ENCODE peak calls at places on chromosome 16, in eight cellular contexts. One of them, this sample, is unnamed. For H3K36me3, the result is how much of the 10 kb centered on the place peaks cover.

GRCh38 chr16:87553174-87553573 is 49.1 kb upstream of the JPH3 start:
- DNase-seq in BE2C: no peak
- DNase-seq in prostate gland: no peak
- DNase-seq in brain microvascular endothelial cell: no peak
- DNase-seq in heart right ventricle: no peak
- DNase-seq in GM23338: no peak
- DNase-seq in GM06990: no peak
- DNase-seq in kidney epithelial cell: no peak
- DNase-seq in this sample: no peak

GRCh38 chr16:79307214-79307613 is 293.3 kb downstream of the MAF start:
- DNase-seq in heart right ventricle: peak
- DNase-seq in BE2C: no peak
- DNase-seq in brain microvascular endothelial cell: no peak
- DNase-seq in prostate gland: no peak
- DNase-seq in GM06990: no peak
- DNase-seq in GM23338: no peak
- DNase-seq in kidney epithelial cell: no peak
- DNase-seq in this sample: no peak

GRCh38 chr16:49280022-49280741 is 1.5 kb downstream of the CBLN1 start:
- DNase-seq in brain microvascular endothelial cell: no peak
- DNase-seq in kidney epithelial cell: no peak
- DNase-seq in prostate gland: no peak
- DNase-seq in GM06990: no peak
- DNase-seq in heart right ventricle: no peak
- DNase-seq in GM23338: peak
- DNase-seq in BE2C: no peak
- DNase-seq in this sample: no peak

GRCh38 chr16:28168991-28169554 is 42.7 kb downstream of the XPO6 start:
- DNase-seq in kidney epithelial cell: no peak
- DNase-seq in GM06990: no peak
- DNase-seq in prostate gland: no peak
- DNase-seq in BE2C: no peak
- DNase-seq in heart right ventricle: no peak
- DNase-seq in GM23338: no peak
- DNase-seq in brain microvascular endothelial cell: no peak
- DNase-seq in this sample: no peak

GRCh38 chr16:85970712-85971220 is 71.8 kb downstream of the IRF8 start:
- DNase-seq in BE2C: no peak
- DNase-seq in kidney epithelial cell: peak
- DNase-seq in brain microvascular endothelial cell: no peak
- DNase-seq in prostate gland: no peak
- DNase-seq in heart right ventricle: no peak
- DNase-seq in GM23338: no peak
- DNase-seq in GM06990: no peak
- DNase-seq in this sample: peak

GRCh38 chr16:67428146-67428731 is 2.7 kb upstream of the HSD11B2 start:
- DNase-seq in brain microvascular endothelial cell: peak
- DNase-seq in GM06990: no peak
- DNase-seq in GM23338: peak
- DNase-seq in BE2C: peak
- DNase-seq in heart right ventricle: peak
- DNase-seq in prostate gland: peak
- DNase-seq in kidney epithelial cell: no peak
- DNase-seq in this sample: peak

GRCh38 chr16:58433569-58433951 is 41.3 kb downstream of the GINS3 start:
- DNase-seq in GM06990: no peak
- DNase-seq in GM23338: no peak
- DNase-seq in kidney epithelial cell: no peak
- DNase-seq in brain microvascular endothelial cell: no peak
- DNase-seq in heart right ventricle: no peak
- DNase-seq in BE2C: no peak
- DNase-seq in prostate gland: no peak
- DNase-seq in this sample: no peak

GRCh38 chr16:62298567-62298966 is 262.3 kb upstream of the CDH8 start:
- DNase-seq in kidney epithelial cell: no peak
- DNase-seq in GM23338: no peak
- DNase-seq in GM06990: no peak
- DNase-seq in BE2C: peak
- DNase-seq in prostate gland: no peak
- DNase-seq in heart right ventricle: no peak
- DNase-seq in brain microvascular endothelial cell: no peak
- DNase-seq in this sample: no peak

GRCh38 chr16:53257001-53257400 is 177.3 kb upstream of the RBL2 start:
- DNase-seq in kidney epithelial cell: peak
- DNase-seq in heart right ventricle: no peak
- DNase-seq in GM06990: no peak
- DNase-seq in BE2C: no peak
- DNase-seq in brain microvascular endothelial cell: no peak
- DNase-seq in GM23338: peak
- DNase-seq in prostate gland: no peak
- DNase-seq in this sample: peak

GRCh38 chr16:49589721-49590120 is 216.1 kb downstream of the C16orf78 start:
- DNase-seq in brain microvascular endothelial cell: no peak
- DNase-seq in GM06990: no peak
- DNase-seq in GM23338: no peak
- DNase-seq in kidney epithelial cell: no peak
- DNase-seq in heart right ventricle: no peak
- DNase-seq in BE2C: no peak
- DNase-seq in prostate gland: no peak
- DNase-seq in this sample: no peak

GRCh38 chr16:50210266-50211038 is 55.9 kb upstream of the ADCY7 start:
- DNase-seq in kidney epithelial cell: peak
- DNase-seq in prostate gland: peak
- DNase-seq in GM23338: peak
- DNase-seq in brain microvascular endothelial cell: peak
- DNase-seq in GM06990: peak
- DNase-seq in BE2C: peak
- DNase-seq in heart right ventricle: peak
- DNase-seq in this sample: peak

GRCh38 chr16:87499189-87499486 is 6.3 kb upstream of the ZCCHC14 start:
- DNase-seq in BE2C: no peak
- DNase-seq in GM06990: no peak
- DNase-seq in brain microvascular endothelial cell: peak
- DNase-seq in heart right ventricle: no peak
- DNase-seq in GM23338: no peak
- DNase-seq in prostate gland: no peak
- DNase-seq in kidney epithelial cell: peak
- DNase-seq in this sample: peak

GRCh38 chr16:67677712-67678111 is 11.1 kb downstream of the C16orf86 start:
- DNase-seq in GM06990: no peak
- DNase-seq in BE2C: no peak
- DNase-seq in heart right ventricle: no peak
- DNase-seq in brain microvascular endothelial cell: no peak
- DNase-seq in kidney epithelial cell: no peak
- DNase-seq in prostate gland: no peak
- DNase-seq in GM23338: peak
- DNase-seq in this sample: no peak

GRCh38 chr16:22641030-22641671 is 130.5 kb downstream of the NPIPB5 start:
- DNase-seq in kidney epithelial cell: peak
- DNase-seq in brain microvascular endothelial cell: peak
- DNase-seq in heart right ventricle: no peak
- DNase-seq in GM06990: no peak
- DNase-seq in BE2C: no peak
- DNase-seq in prostate gland: no peak
- DNase-seq in GM23338: peak
- DNase-seq in this sample: peak

GRCh38 chr16:10824111-10824893 is 5.7 kb upstream of the TVP23A start:
- DNase-seq in heart right ventricle: no peak
- DNase-seq in kidney epithelial cell: no peak
- DNase-seq in brain microvascular endothelial cell: no peak
- DNase-seq in GM23338: no peak
- DNase-seq in BE2C: no peak
- DNase-seq in prostate gland: peak
- DNase-seq in GM06990: no peak
- DNase-seq in this sample: no peak

GRCh38 chr16:80837421-80838263 is 33.2 kb upstream of the CDYL2 start:
- DNase-seq in kidney epithelial cell: no peak
- DNase-seq in heart right ventricle: no peak
- DNase-seq in GM23338: no peak
- DNase-seq in BE2C: no peak
- DNase-seq in GM06990: no peak
- DNase-seq in brain microvascular endothelial cell: no peak
- DNase-seq in prostate gland: peak
- DNase-seq in this sample: no peak

GRCh38 chr16:52393448-52393847 is 153.5 kb downstream of the TOX3 start:
- DNase-seq in GM06990: no peak
- DNase-seq in heart right ventricle: no peak
- DNase-seq in BE2C: no peak
- DNase-seq in GM23338: no peak
- DNase-seq in kidney epithelial cell: no peak
- DNase-seq in brain microvascular endothelial cell: no peak
- DNase-seq in prostate gland: no peak
- DNase-seq in this sample: no peak

GRCh38 chr16:89595330-89596060 is 17.9 kb upstream of the DPEP1 start:
- DNase-seq in prostate gland: no peak
- DNase-seq in heart right ventricle: no peak
- DNase-seq in BE2C: no peak
- DNase-seq in GM06990: no peak
- DNase-seq in GM23338: no peak
- DNase-seq in kidney epithelial cell: no peak
- DNase-seq in brain microvascular endothelial cell: no peak
- DNase-seq in this sample: no peak

GRCh38 chr16:15988268-15989013 is 39.0 kb downstream of the ABCC1 start:
- DNase-seq in kidney epithelial cell: no peak
- DNase-seq in GM23338: no peak
- DNase-seq in brain microvascular endothelial cell: peak
- DNase-seq in BE2C: peak
- DNase-seq in heart right ventricle: no peak
- DNase-seq in GM06990: no peak
- DNase-seq in prostate gland: no peak
- DNase-seq in this sample: no peak

GRCh38 chr16:3689731-3690130 is 27.6 kb downstream of the TRAP1 start:
- DNase-seq in brain microvascular endothelial cell: no peak
- DNase-seq in kidney epithelial cell: no peak
- DNase-seq in prostate gland: no peak
- DNase-seq in BE2C: no peak
- DNase-seq in GM23338: no peak
- DNase-seq in heart right ventricle: no peak
- DNase-seq in GM06990: no peak
- DNase-seq in this sample: no peak

GRCh38 chr16:17261197-17261858 is 209.4 kb downstream of the XYLT1 start:
- DNase-seq in GM23338: no peak
- DNase-seq in GM06990: no peak
- DNase-seq in brain microvascular endothelial cell: no peak
- DNase-seq in kidney epithelial cell: no peak
- DNase-seq in prostate gland: no peak
- DNase-seq in BE2C: no peak
- DNase-seq in heart right ventricle: no peak
- DNase-seq in this sample: no peak
- TF ChIP-seq CTCF in GM23338: no peak
- TF ChIP-seq CTCF in GM06990: no peak
- TF ChIP-seq CTCF in brain microvascular endothelial cell: no peak
- TF ChIP-seq CTCF in kidney epithelial cell: no peak
- TF ChIP-seq CTCF in prostate gland: no peak
- TF ChIP-seq CTCF in BE2C: no peak
- TF ChIP-seq CTCF in heart right ventricle: no peak
- TF ChIP-seq CTCF in this sample: no peak

GRCh38 chr16:1929105-1929504 is 10.9 kb upstream of the HS3ST6 start:
- DNase-seq in prostate gland: no peak
- DNase-seq in GM06990: no peak
- DNase-seq in kidney epithelial cell: no peak
- DNase-seq in BE2C: peak
- DNase-seq in brain microvascular endothelial cell: no peak
- DNase-seq in heart right ventricle: no peak
- DNase-seq in GM23338: peak
- DNase-seq in this sample: no peak
- H3K4me3 ChIP-seq in prostate gland: peak
- H3K4me3 ChIP-seq in GM06990: peak
- H3K4me3 ChIP-seq in kidney epithelial cell: peak
- H3K4me3 ChIP-seq in BE2C: peak
- H3K4me3 ChIP-seq in brain microvascular endothelial cell: peak
- H3K4me3 ChIP-seq in heart right ventricle: peak
- H3K4me3 ChIP-seq in GM23338: peak
- H3K4me3 ChIP-seq in this sample: peak

GRCh38 chr16:74661064-74661463 is 5.6 kb downstream of the RFWD3 start:
- DNase-seq in BE2C: no peak
- DNase-seq in GM23338: no peak
- DNase-seq in prostate gland: no peak
- DNase-seq in brain microvascular endothelial cell: no peak
- DNase-seq in GM06990: no peak
- DNase-seq in kidney epithelial cell: no peak
- DNase-seq in heart right ventricle: no peak
- DNase-seq in this sample: no peak

GRCh38 chr16:74657873-74658642 is 8.6 kb downstream of the RFWD3 start:
- DNase-seq in brain microvascular endothelial cell: no peak
- DNase-seq in prostate gland: no peak
- DNase-seq in GM23338: no peak
- DNase-seq in kidney epithelial cell: no peak
- DNase-seq in BE2C: no peak
- DNase-seq in GM06990: no peak
- DNase-seq in heart right ventricle: no peak
- DNase-seq in this sample: no peak

GRCh38 chr16:74660383-74660782 is 6.3 kb downstream of the RFWD3 start:
- DNase-seq in GM23338: no peak
- DNase-seq in kidney epithelial cell: no peak
- DNase-seq in heart right ventricle: no peak
- DNase-seq in GM06990: no peak
- DNase-seq in BE2C: no peak
- DNase-seq in prostate gland: no peak
- DNase-seq in brain microvascular endothelial cell: no peak
- DNase-seq in this sample: peak

GRCh38 chr16:74654536-74654935 is 12.1 kb downstream of the RFWD3 start:
- DNase-seq in heart right ventricle: no peak
- DNase-seq in kidney epithelial cell: no peak
- DNase-seq in GM23338: no peak
- DNase-seq in BE2C: no peak
- DNase-seq in prostate gland: no peak
- DNase-seq in brain microvascular endothelial cell: no peak
- DNase-seq in GM06990: no peak
- DNase-seq in this sample: no peak

GRCh38 chr16:74659041-74659440 is 7.6 kb downstream of the RFWD3 start:
- DNase-seq in kidney epithelial cell: no peak
- DNase-seq in prostate gland: no peak
- DNase-seq in GM06990: no peak
- DNase-seq in heart right ventricle: no peak
- DNase-seq in GM23338: no peak
- DNase-seq in BE2C: no peak
- DNase-seq in brain microvascular endothelial cell: no peak
- DNase-seq in this sample: no peak
- H3K36me3 ChIP-seq in kidney epithelial cell: under half
- H3K36me3 ChIP-seq in prostate gland: under half
- H3K36me3 ChIP-seq in GM06990: under half
- H3K36me3 ChIP-seq in heart right ventricle: half or more
- H3K36me3 ChIP-seq in GM23338: half or more
- H3K36me3 ChIP-seq in BE2C: half or more
- H3K36me3 ChIP-seq in brain microvascular endothelial cell: under half
- H3K36me3 ChIP-seq in this sample: under half

DNA sequence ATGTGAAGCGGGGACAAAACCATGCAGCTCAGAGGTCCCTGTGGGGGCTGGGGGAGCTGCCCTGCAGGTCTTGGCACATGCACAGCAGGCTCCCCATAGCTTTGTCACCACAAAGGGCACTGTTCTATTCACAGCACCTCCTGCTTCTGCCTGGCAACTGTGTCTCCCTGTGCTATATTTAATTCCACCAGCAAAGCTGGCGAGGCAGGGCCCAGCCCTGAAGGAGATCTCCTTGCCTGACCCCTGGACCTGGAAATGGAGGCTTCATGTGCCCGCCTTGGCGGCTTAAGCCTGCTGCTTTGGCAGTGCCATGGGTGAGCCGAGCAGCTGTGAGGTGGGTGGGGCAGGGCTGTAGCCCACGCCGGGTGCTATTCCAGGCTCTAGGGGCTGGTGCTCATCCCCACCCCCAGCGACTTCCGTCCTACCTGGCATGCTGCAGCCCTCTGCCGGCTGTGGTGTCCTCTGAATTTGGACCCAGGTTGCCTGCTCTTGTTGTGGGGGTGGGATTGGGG is 6.8 kb downstream of the LDHD start:
- DNase-seq in GM23338: no peak
- DNase-seq in brain microvascular endothelial cell: no peak
- DNase-seq in GM06990: no peak
- DNase-seq in kidney epithelial cell: no peak
- DNase-seq in prostate gland: no peak
- DNase-seq in BE2C: no peak
- DNase-seq in heart right ventricle: peak
- DNase-seq in this sample: no peak
- TF ChIP-seq CTCF in GM23338: no peak
- TF ChIP-seq CTCF in brain microvascular endothelial cell: no peak
- TF ChIP-seq CTCF in GM06990: peak
- TF ChIP-seq CTCF in kidney epithelial cell: no peak
- TF ChIP-seq CTCF in prostate gland: no peak
- TF ChIP-seq CTCF in BE2C: no peak
- TF ChIP-seq CTCF in heart right ventricle: no peak
- TF ChIP-seq CTCF in this sample: peak

This sample was measured in bronchial epithelial cell.